ENCODE peak calls at places on chromosomes 3 and 15, in nine cellular contexts. One of them, this sample, is unnamed.

GRCh38 chr3:18223591-18224338 is 201.4 kb downstream of the SATB1 start:
- DNase-seq in neural progenitor cell: no peak
- DNase-seq in OCI-LY7: peak; percentile 97
- DNase-seq in GM23338: no peak
- DNase-seq in GM23248: no peak
- DNase-seq in PC-3: no peak
- DNase-seq in hepatocyte: no peak
- DNase-seq in SK-N-SH: peak; percentile 18
- DNase-seq in HCT116: no peak
- DNase-seq in this sample: peak; percentile 59

GRCh38 chr15:86038491-86038890 is 41.2 kb upstream of the AGBL1 start:
- DNase-seq in neural progenitor cell: no peak
- DNase-seq in OCI-LY7: no peak
- DNase-seq in GM23338: no peak
- DNase-seq in GM23248: no peak
- DNase-seq in PC-3: no peak
- DNase-seq in hepatocyte: no peak
- DNase-seq in SK-N-SH: no peak
- DNase-seq in HCT116: no peak
- DNase-seq in this sample: no peak

GRCh38 chr15:67783303-67783702 is 42.0 kb upstream of the SKOR1 start:
- DNase-seq in neural progenitor cell: no peak
- DNase-seq in OCI-LY7: peak; percentile 97
- DNase-seq in GM23338: no peak
- DNase-seq in GM23248: no peak
- DNase-seq in PC-3: no peak
- DNase-seq in hepatocyte: no peak
- DNase-seq in SK-N-SH: no peak
- DNase-seq in HCT116: no peak
- DNase-seq in this sample: peak; percentile 92

GRCh38 chr15:92123848-92124631 is 269.6 kb upstream of the ST8SIA2 start:
- DNase-seq in neural progenitor cell: no peak
- DNase-seq in OCI-LY7: no peak
- DNase-seq in GM23338: peak; percentile 88
- DNase-seq in GM23248: no peak
- DNase-seq in PC-3: no peak
- DNase-seq in hepatocyte: no peak
- DNase-seq in SK-N-SH: no peak
- DNase-seq in HCT116: no peak
- DNase-seq in this sample: no peak

GRCh38 chr3:159260049-159260662 is 458.3 kb downstream of the MFSD1 start:
- DNase-seq in neural progenitor cell: peak; percentile 77
- DNase-seq in OCI-LY7: peak; percentile 63
- DNase-seq in GM23338: peak; percentile 80
- DNase-seq in GM23248: peak; percentile 88
- DNase-seq in PC-3: peak; percentile 81
- DNase-seq in hepatocyte: peak; percentile 82
- DNase-seq in SK-N-SH: peak; percentile 30
- DNase-seq in HCT116: peak; percentile 45
- DNase-seq in this sample: peak; percentile 76

GRCh38 chr15:68652141-68652540 is 73.3 kb downstream of the CORO2B start:
- DNase-seq in neural progenitor cell: peak; percentile 43
- DNase-seq in OCI-LY7: no peak
- DNase-seq in GM23338: no peak
- DNase-seq in GM23248: peak; percentile 57
- DNase-seq in PC-3: no peak
- DNase-seq in hepatocyte: no peak
- DNase-seq in SK-N-SH: peak; percentile 41
- DNase-seq in HCT116: no peak
- DNase-seq in this sample: no peak

GRCh38 chr3:179697933-179698332 is 45.1 kb downstream of the USP13 start:
- DNase-seq in neural progenitor cell: no peak
- DNase-seq in OCI-LY7: peak; percentile 5
- DNase-seq in GM23338: no peak
- DNase-seq in GM23248: no peak
- DNase-seq in PC-3: no peak
- DNase-seq in hepatocyte: no peak
- DNase-seq in SK-N-SH: no peak
- DNase-seq in HCT116: no peak
- DNase-seq in this sample: no peak

GRCh38 chr3:139559541-139559940 is 20.0 kb upstream of the RBP1 start:
- DNase-seq in neural progenitor cell: peak; percentile 52
- DNase-seq in OCI-LY7: no peak
- DNase-seq in GM23338: no peak
- DNase-seq in GM23248: peak; percentile 65
- DNase-seq in PC-3: peak; percentile 85
- DNase-seq in hepatocyte: no peak
- DNase-seq in SK-N-SH: no peak
- DNase-seq in HCT116: no peak
- DNase-seq in this sample: no peak

GRCh38 chr3:129231331-129232119 is 17.9 kb upstream of the COPG1 start:
- DNase-seq in neural progenitor cell: no peak
- DNase-seq in OCI-LY7: no peak
- DNase-seq in GM23338: no peak
- DNase-seq in GM23248: peak; percentile 35
- DNase-seq in PC-3: peak; percentile 77
- DNase-seq in hepatocyte: no peak
- DNase-seq in SK-N-SH: no peak
- DNase-seq in HCT116: no peak
- DNase-seq in this sample: no peak

GRCh38 chr15:84858231-84858630 is 26.2 kb upstream of the SLC28A1 start:
- DNase-seq in neural progenitor cell: no peak
- DNase-seq in OCI-LY7: no peak
- DNase-seq in GM23338: no peak
- DNase-seq in GM23248: no peak
- DNase-seq in PC-3: no peak
- DNase-seq in hepatocyte: no peak
- DNase-seq in SK-N-SH: no peak
- DNase-seq in HCT116: no peak
- DNase-seq in this sample: no peak

GRCh38 chr3:141557961-141558706 is 71.3 kb downstream of the RASA2 start:
- DNase-seq in neural progenitor cell: no peak
- DNase-seq in OCI-LY7: no peak
- DNase-seq in GM23338: no peak
- DNase-seq in GM23248: no peak
- DNase-seq in PC-3: no peak
- DNase-seq in hepatocyte: peak; percentile 36
- DNase-seq in SK-N-SH: peak; percentile 6
- DNase-seq in HCT116: no peak
- DNase-seq in this sample: no peak
- TF ChIP-seq EZH2phosphoT487 in neural progenitor cell: no peak
- TF ChIP-seq EZH2phosphoT487 in OCI-LY7: no peak
- TF ChIP-seq EZH2phosphoT487 in GM23338: no peak
- TF ChIP-seq EZH2phosphoT487 in GM23248: no peak
- TF ChIP-seq EZH2phosphoT487 in PC-3: no peak
- TF ChIP-seq EZH2phosphoT487 in hepatocyte: no peak
- TF ChIP-seq EZH2phosphoT487 in SK-N-SH: no peak
- TF ChIP-seq EZH2phosphoT487 in HCT116: no peak
- TF ChIP-seq EZH2phosphoT487 in this sample: no peak

GRCh38 chr15:33584797-33585196 is 274.0 kb downstream of the RYR3 start:
- DNase-seq in neural progenitor cell: no peak
- DNase-seq in OCI-LY7: no peak
- DNase-seq in GM23338: no peak
- DNase-seq in GM23248: peak; percentile 83
- DNase-seq in PC-3: peak; percentile 69
- DNase-seq in hepatocyte: no peak
- DNase-seq in SK-N-SH: no peak
- DNase-seq in HCT116: no peak
- DNase-seq in this sample: no peak
- TF ChIP-seq EZH2phosphoT487 in neural progenitor cell: no peak
- TF ChIP-seq EZH2phosphoT487 in OCI-LY7: no peak
- TF ChIP-seq EZH2phosphoT487 in GM23338: no peak
- TF ChIP-seq EZH2phosphoT487 in GM23248: no peak
- TF ChIP-seq EZH2phosphoT487 in PC-3: no peak
- TF ChIP-seq EZH2phosphoT487 in hepatocyte: no peak
- TF ChIP-seq EZH2phosphoT487 in SK-N-SH: no peak
- TF ChIP-seq EZH2phosphoT487 in HCT116: no peak
- TF ChIP-seq EZH2phosphoT487 in this sample: no peak

DNA sequence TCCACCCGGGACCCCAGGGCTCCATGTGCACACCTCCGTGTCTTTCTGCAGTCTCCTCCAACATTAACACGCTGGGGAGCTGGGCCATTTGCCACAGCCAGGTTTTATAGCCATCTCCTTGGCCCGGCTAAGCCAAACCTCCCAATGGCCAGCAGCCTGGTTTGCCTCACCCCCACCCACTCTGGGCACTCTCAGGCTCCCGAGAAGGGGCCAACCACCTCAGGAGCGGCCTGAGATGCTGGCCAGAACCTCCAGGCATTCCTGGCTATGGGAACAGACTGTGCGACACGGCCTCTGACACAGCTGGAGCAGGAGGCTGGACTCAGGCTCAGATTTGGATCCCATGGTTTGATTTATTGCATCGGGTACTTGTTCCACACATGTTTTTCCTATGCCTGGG is 289.7 kb downstream of the RPLP1 start:
- DNase-seq in neural progenitor cell: no peak
- DNase-seq in OCI-LY7: no peak
- DNase-seq in GM23338: no peak
- DNase-seq in GM23248: no peak
- DNase-seq in PC-3: no peak
- DNase-seq in hepatocyte: no peak
- DNase-seq in SK-N-SH: no peak
- DNase-seq in HCT116: no peak
- DNase-seq in this sample: no peak
- TF ChIP-seq EZH2phosphoT487 in neural progenitor cell: no peak
- TF ChIP-seq EZH2phosphoT487 in OCI-LY7: no peak
- TF ChIP-seq EZH2phosphoT487 in GM23338: no peak
- TF ChIP-seq EZH2phosphoT487 in GM23248: no peak
- TF ChIP-seq EZH2phosphoT487 in PC-3: no peak
- TF ChIP-seq EZH2phosphoT487 in hepatocyte: no peak
- TF ChIP-seq EZH2phosphoT487 in SK-N-SH: no peak
- TF ChIP-seq EZH2phosphoT487 in HCT116: no peak
- TF ChIP-seq EZH2phosphoT487 in this sample: no peak

GRCh38 chr15:48298914-48299313 is 32.3 kb upstream of the DUT start:
- DNase-seq in neural progenitor cell: no peak
- DNase-seq in OCI-LY7: no peak
- DNase-seq in GM23338: peak; percentile 65
- DNase-seq in GM23248: no peak
- DNase-seq in PC-3: no peak
- DNase-seq in hepatocyte: no peak
- DNase-seq in SK-N-SH: no peak
- DNase-seq in HCT116: no peak
- DNase-seq in this sample: no peak
- TF ChIP-seq EZH2phosphoT487 in neural progenitor cell: no peak
- TF ChIP-seq EZH2phosphoT487 in OCI-LY7: no peak
- TF ChIP-seq EZH2phosphoT487 in GM23338: no peak
- TF ChIP-seq EZH2phosphoT487 in GM23248: no peak
- TF ChIP-seq EZH2phosphoT487 in PC-3: no peak
- TF ChIP-seq EZH2phosphoT487 in hepatocyte: no peak
- TF ChIP-seq EZH2phosphoT487 in SK-N-SH: no peak
- TF ChIP-seq EZH2phosphoT487 in HCT116: no peak
- TF ChIP-seq EZH2phosphoT487 in this sample: no peak

DNA sequence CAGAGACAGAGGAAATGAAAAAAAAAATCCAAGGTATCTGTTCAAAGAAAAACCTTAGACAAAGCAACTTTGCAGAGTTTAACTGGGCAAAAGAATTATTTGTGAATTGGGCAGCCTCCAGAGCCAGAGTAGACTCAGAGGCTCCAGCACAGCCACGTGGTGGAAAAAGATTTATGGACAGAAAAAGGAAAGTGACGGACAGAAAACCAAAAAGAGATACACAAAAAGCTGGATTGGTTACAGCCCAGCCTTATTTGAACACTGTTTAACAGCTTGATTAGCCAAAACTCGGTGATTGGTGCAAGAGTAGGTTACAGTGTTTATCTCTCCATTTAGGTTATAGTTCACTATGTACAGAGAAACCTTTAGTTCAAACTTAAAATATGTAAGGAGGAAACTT is 23.7 kb upstream of the GPD1L start:
- DNase-seq in neural progenitor cell: no peak
- DNase-seq in OCI-LY7: no peak
- DNase-seq in GM23338: no peak
- DNase-seq in GM23248: peak; percentile 18
- DNase-seq in PC-3: peak; percentile 14
- DNase-seq in hepatocyte: peak; percentile 29
- DNase-seq in SK-N-SH: no peak
- DNase-seq in HCT116: no peak
- DNase-seq in this sample: no peak
- TF ChIP-seq EZH2phosphoT487 in neural progenitor cell: no peak
- TF ChIP-seq EZH2phosphoT487 in OCI-LY7: no peak
- TF ChIP-seq EZH2phosphoT487 in GM23338: no peak
- TF ChIP-seq EZH2phosphoT487 in GM23248: no peak
- TF ChIP-seq EZH2phosphoT487 in PC-3: no peak
- TF ChIP-seq EZH2phosphoT487 in hepatocyte: no peak
- TF ChIP-seq EZH2phosphoT487 in SK-N-SH: no peak
- TF ChIP-seq EZH2phosphoT487 in HCT116: no peak
- TF ChIP-seq EZH2phosphoT487 in this sample: no peak

GRCh38 chr15:26868029-26868685 is 1.3 kb downstream of the GABRA5 start:
- DNase-seq in neural progenitor cell: no peak
- DNase-seq in OCI-LY7: no peak
- DNase-seq in GM23338: peak; percentile 25
- DNase-seq in GM23248: no peak
- DNase-seq in PC-3: no peak
- DNase-seq in hepatocyte: no peak
- DNase-seq in SK-N-SH: no peak
- DNase-seq in HCT116: no peak
- DNase-seq in this sample: no peak

GRCh38 chr15:26866298-26867198 is at the start of gene GABRA5:
- DNase-seq in neural progenitor cell: peak; percentile 86
- DNase-seq in OCI-LY7: no peak
- DNase-seq in GM23338: peak; percentile 90
- DNase-seq in GM23248: peak; percentile 49
- DNase-seq in PC-3: peak; percentile 15
- DNase-seq in hepatocyte: peak; percentile 70
- DNase-seq in SK-N-SH: peak; percentile 82
- DNase-seq in HCT116: no peak
- DNase-seq in this sample: no peak

GRCh38 chr15:26869628-26870027 is 2.8 kb downstream of the GABRA5 start:
- DNase-seq in neural progenitor cell: no peak
- DNase-seq in OCI-LY7: no peak
- DNase-seq in GM23338: no peak
- DNase-seq in GM23248: no peak
- DNase-seq in PC-3: no peak
- DNase-seq in hepatocyte: no peak
- DNase-seq in SK-N-SH: no peak
- DNase-seq in HCT116: no peak
- DNase-seq in this sample: no peak

GRCh38 chr15:26864664-26865191 is 2.1 kb upstream of the GABRA5 start:
- DNase-seq in neural progenitor cell: peak; percentile 76
- DNase-seq in OCI-LY7: peak; percentile 32
- DNase-seq in GM23338: peak; percentile 90
- DNase-seq in GM23248: peak; percentile 73
- DNase-seq in PC-3: peak; percentile 60
- DNase-seq in hepatocyte: peak; percentile 72
- DNase-seq in SK-N-SH: peak; percentile 77
- DNase-seq in HCT116: no peak
- DNase-seq in this sample: no peak

GRCh38 chr15:26867199-26868007 is 541 bp downstream of the GABRA5 start:
- DNase-seq in neural progenitor cell: peak; percentile 54
- DNase-seq in OCI-LY7: no peak
- DNase-seq in GM23338: peak; percentile 53
- DNase-seq in GM23248: peak; percentile 41
- DNase-seq in PC-3: no peak
- DNase-seq in hepatocyte: no peak
- DNase-seq in SK-N-SH: peak; percentile 71
- DNase-seq in HCT116: no peak
- DNase-seq in this sample: no peak
- TF ChIP-seq EZH2phosphoT487 in neural progenitor cell: peak; percentile 43
- TF ChIP-seq EZH2phosphoT487 in OCI-LY7: no peak
- TF ChIP-seq EZH2phosphoT487 in GM23338: no peak
- TF ChIP-seq EZH2phosphoT487 in GM23248: no peak
- TF ChIP-seq EZH2phosphoT487 in PC-3: no peak
- TF ChIP-seq EZH2phosphoT487 in hepatocyte: no peak
- TF ChIP-seq EZH2phosphoT487 in SK-N-SH: no peak
- TF ChIP-seq EZH2phosphoT487 in HCT116: no peak
- TF ChIP-seq EZH2phosphoT487 in this sample: no peak

This sample was measured in MM.1S.